ENCODE peak calls at places on chromosomes 5 and 9, in seven cellular contexts. One of them, this sample, is unnamed.

GRCh38 chr9:84230355-84231136 is 110.0 kb downstream of the SLC28A3 start:
- DNase-seq in mucosa of gallbladder: no peak
- DNase-seq in stimulated activated naive CD8-positive, alpha-beta T cell treated with anti-CD3 and anti-CD28 coated beads, Interleukin-15, Interleukin-2, amounts not matched to agents 100 U/mL and 50 U/mL, for 24 hours: no peak
- DNase-seq in SJSA1: no peak
- DNase-seq in H54: no peak
- DNase-seq in lower leg skin: no peak
- DNase-seq in activated CD8-positive, alpha-beta memory T cell treated with anti-CD3 and anti-CD28 coated beads for 1 hour: no peak
- DNase-seq in this sample: no peak

GRCh38 chr9:20505574-20505973 is 116.7 kb downstream of the MLLT3 start:
- DNase-seq in lower leg skin: no peak
- DNase-seq in H54: no peak
- DNase-seq in mucosa of gallbladder: no peak
- DNase-seq in SJSA1: no peak
- DNase-seq in activated CD8-positive, alpha-beta memory T cell treated with anti-CD3 and anti-CD28 coated beads for 1 hour: no peak
- DNase-seq in stimulated activated naive CD8-positive, alpha-beta T cell treated with anti-CD3 and anti-CD28 coated beads, Interleukin-15, Interleukin-2, amounts not matched to agents 100 U/mL and 50 U/mL, for 24 hours: no peak
- DNase-seq in this sample: no peak

GRCh38 chr5:9519537-9519936 is 26.3 kb downstream of the SEMA5A start:
- DNase-seq in H54: no peak
- DNase-seq in activated CD8-positive, alpha-beta memory T cell treated with anti-CD3 and anti-CD28 coated beads for 1 hour: no peak
- DNase-seq in stimulated activated naive CD8-positive, alpha-beta T cell treated with anti-CD3 and anti-CD28 coated beads, Interleukin-15, Interleukin-2, amounts not matched to agents 100 U/mL and 50 U/mL, for 24 hours: no peak
- DNase-seq in mucosa of gallbladder: no peak
- DNase-seq in SJSA1: no peak
- DNase-seq in lower leg skin: no peak
- DNase-seq in this sample: no peak

GRCh38 chr5:110916373-110917049 is 155.0 kb upstream of the TSLP start:
- DNase-seq in lower leg skin: no peak
- DNase-seq in mucosa of gallbladder: peak
- DNase-seq in activated CD8-positive, alpha-beta memory T cell treated with anti-CD3 and anti-CD28 coated beads for 1 hour: no peak
- DNase-seq in H54: peak
- DNase-seq in stimulated activated naive CD8-positive, alpha-beta T cell treated with anti-CD3 and anti-CD28 coated beads, Interleukin-15, Interleukin-2, amounts not matched to agents 100 U/mL and 50 U/mL, for 24 hours: no peak
- DNase-seq in SJSA1: peak
- DNase-seq in this sample: peak

GRCh38 chr5:75331095-75332090 is 5.6 kb upstream of the HMGCR start:
- DNase-seq in SJSA1: no peak
- DNase-seq in activated CD8-positive, alpha-beta memory T cell treated with anti-CD3 and anti-CD28 coated beads for 1 hour: no peak
- DNase-seq in mucosa of gallbladder: no peak
- DNase-seq in lower leg skin: no peak
- DNase-seq in stimulated activated naive CD8-positive, alpha-beta T cell treated with anti-CD3 and anti-CD28 coated beads, Interleukin-15, Interleukin-2, amounts not matched to agents 100 U/mL and 50 U/mL, for 24 hours: no peak
- DNase-seq in H54: no peak
- DNase-seq in this sample: no peak

GRCh38 chr5:80714570-80715298 is 60.0 kb upstream of the DHFR start:
- DNase-seq in activated CD8-positive, alpha-beta memory T cell treated with anti-CD3 and anti-CD28 coated beads for 1 hour: no peak
- DNase-seq in H54: no peak
- DNase-seq in SJSA1: no peak
- DNase-seq in stimulated activated naive CD8-positive, alpha-beta T cell treated with anti-CD3 and anti-CD28 coated beads, Interleukin-15, Interleukin-2, amounts not matched to agents 100 U/mL and 50 U/mL, for 24 hours: no peak
- DNase-seq in lower leg skin: no peak
- DNase-seq in mucosa of gallbladder: no peak
- DNase-seq in this sample: no peak

GRCh38 chr5:153352685-153353219 is 137.7 kb upstream of the GRIA1 start:
- DNase-seq in mucosa of gallbladder: no peak
- DNase-seq in H54: no peak
- DNase-seq in stimulated activated naive CD8-positive, alpha-beta T cell treated with anti-CD3 and anti-CD28 coated beads, Interleukin-15, Interleukin-2, amounts not matched to agents 100 U/mL and 50 U/mL, for 24 hours: peak
- DNase-seq in SJSA1: no peak
- DNase-seq in lower leg skin: no peak
- DNase-seq in activated CD8-positive, alpha-beta memory T cell treated with anti-CD3 and anti-CD28 coated beads for 1 hour: no peak
- DNase-seq in this sample: no peak

GRCh38 chr5:52770287-52770939 is 17.3 kb upstream of the ITGA1 start:
- DNase-seq in stimulated activated naive CD8-positive, alpha-beta T cell treated with anti-CD3 and anti-CD28 coated beads, Interleukin-15, Interleukin-2, amounts not matched to agents 100 U/mL and 50 U/mL, for 24 hours: no peak
- DNase-seq in mucosa of gallbladder: no peak
- DNase-seq in lower leg skin: no peak
- DNase-seq in SJSA1: no peak
- DNase-seq in H54: no peak
- DNase-seq in activated CD8-positive, alpha-beta memory T cell treated with anti-CD3 and anti-CD28 coated beads for 1 hour: no peak
- DNase-seq in this sample: no peak

GRCh38 chr5:23389543-23390215 is 117.7 kb upstream of the PRDM9 start:
- DNase-seq in stimulated activated naive CD8-positive, alpha-beta T cell treated with anti-CD3 and anti-CD28 coated beads, Interleukin-15, Interleukin-2, amounts not matched to agents 100 U/mL and 50 U/mL, for 24 hours: no peak
- DNase-seq in activated CD8-positive, alpha-beta memory T cell treated with anti-CD3 and anti-CD28 coated beads for 1 hour: no peak
- DNase-seq in H54: no peak
- DNase-seq in SJSA1: no peak
- DNase-seq in mucosa of gallbladder: peak
- DNase-seq in lower leg skin: no peak
- DNase-seq in this sample: no peak

GRCh38 chr5:30387974-30388632 is 805.4 kb upstream of the CDH6 start:
- DNase-seq in H54: no peak
- DNase-seq in mucosa of gallbladder: no peak
- DNase-seq in SJSA1: no peak
- DNase-seq in stimulated activated naive CD8-positive, alpha-beta T cell treated with anti-CD3 and anti-CD28 coated beads, Interleukin-15, Interleukin-2, amounts not matched to agents 100 U/mL and 50 U/mL, for 24 hours: no peak
- DNase-seq in activated CD8-positive, alpha-beta memory T cell treated with anti-CD3 and anti-CD28 coated beads for 1 hour: no peak
- DNase-seq in lower leg skin: no peak
- DNase-seq in this sample: no peak

GRCh38 chr5:132747693-132748440 is 641 bp downstream of the CCNI2 start:
- DNase-seq in H54: no peak
- DNase-seq in activated CD8-positive, alpha-beta memory T cell treated with anti-CD3 and anti-CD28 coated beads for 1 hour: peak
- DNase-seq in mucosa of gallbladder: no peak
- DNase-seq in lower leg skin: no peak
- DNase-seq in SJSA1: peak
- DNase-seq in stimulated activated naive CD8-positive, alpha-beta T cell treated with anti-CD3 and anti-CD28 coated beads, Interleukin-15, Interleukin-2, amounts not matched to agents 100 U/mL and 50 U/mL, for 24 hours: peak
- DNase-seq in this sample: no peak

GRCh38 chr5:151432210-151432609 is 15.2 kb upstream of the SLC36A1 start:
- DNase-seq in H54: no peak
- DNase-seq in lower leg skin: no peak
- DNase-seq in SJSA1: no peak
- DNase-seq in mucosa of gallbladder: no peak
- DNase-seq in stimulated activated naive CD8-positive, alpha-beta T cell treated with anti-CD3 and anti-CD28 coated beads, Interleukin-15, Interleukin-2, amounts not matched to agents 100 U/mL and 50 U/mL, for 24 hours: no peak
- DNase-seq in activated CD8-positive, alpha-beta memory T cell treated with anti-CD3 and anti-CD28 coated beads for 1 hour: no peak
- DNase-seq in this sample: no peak

GRCh38 chr9:133160742-133161541 is 2.8 kb downstream of the GBGT1 start:
- DNase-seq in H54: peak
- DNase-seq in stimulated activated naive CD8-positive, alpha-beta T cell treated with anti-CD3 and anti-CD28 coated beads, Interleukin-15, Interleukin-2, amounts not matched to agents 100 U/mL and 50 U/mL, for 24 hours: peak
- DNase-seq in activated CD8-positive, alpha-beta memory T cell treated with anti-CD3 and anti-CD28 coated beads for 1 hour: no peak
- DNase-seq in SJSA1: no peak
- DNase-seq in mucosa of gallbladder: peak
- DNase-seq in lower leg skin: peak
- DNase-seq in this sample: no peak

GRCh38 chr9:128245293-128246151 is 30.3 kb downstream of the GOLGA2 start:
- DNase-seq in stimulated activated naive CD8-positive, alpha-beta T cell treated with anti-CD3 and anti-CD28 coated beads, Interleukin-15, Interleukin-2, amounts not matched to agents 100 U/mL and 50 U/mL, for 24 hours: no peak
- DNase-seq in lower leg skin: peak
- DNase-seq in mucosa of gallbladder: no peak
- DNase-seq in activated CD8-positive, alpha-beta memory T cell treated with anti-CD3 and anti-CD28 coated beads for 1 hour: no peak
- DNase-seq in SJSA1: peak
- DNase-seq in H54: peak
- DNase-seq in this sample: no peak

GRCh38 chr9:136255896-136256890 is 10.6 kb upstream of the QSOX2 start:
- DNase-seq in H54: peak
- DNase-seq in activated CD8-positive, alpha-beta memory T cell treated with anti-CD3 and anti-CD28 coated beads for 1 hour: no peak
- DNase-seq in SJSA1: no peak
- DNase-seq in mucosa of gallbladder: no peak
- DNase-seq in stimulated activated naive CD8-positive, alpha-beta T cell treated with anti-CD3 and anti-CD28 coated beads, Interleukin-15, Interleukin-2, amounts not matched to agents 100 U/mL and 50 U/mL, for 24 hours: no peak
- DNase-seq in lower leg skin: no peak
- DNase-seq in this sample: no peak

GRCh38 chr5:78887384-78888118 is 97.6 kb downstream of the ARSB start:
- DNase-seq in mucosa of gallbladder: no peak
- DNase-seq in activated CD8-positive, alpha-beta memory T cell treated with anti-CD3 and anti-CD28 coated beads for 1 hour: no peak
- DNase-seq in SJSA1: no peak
- DNase-seq in lower leg skin: no peak
- DNase-seq in H54: no peak
- DNase-seq in stimulated activated naive CD8-positive, alpha-beta T cell treated with anti-CD3 and anti-CD28 coated beads, Interleukin-15, Interleukin-2, amounts not matched to agents 100 U/mL and 50 U/mL, for 24 hours: peak
- DNase-seq in this sample: no peak

GRCh38 chr5:40333459-40334241 is 346.1 kb upstream of the PTGER4 start:
- DNase-seq in H54: peak
- DNase-seq in stimulated activated naive CD8-positive, alpha-beta T cell treated with anti-CD3 and anti-CD28 coated beads, Interleukin-15, Interleukin-2, amounts not matched to agents 100 U/mL and 50 U/mL, for 24 hours: no peak
- DNase-seq in lower leg skin: no peak
- DNase-seq in SJSA1: no peak
- DNase-seq in activated CD8-positive, alpha-beta memory T cell treated with anti-CD3 and anti-CD28 coated beads for 1 hour: no peak
- DNase-seq in mucosa of gallbladder: no peak
- DNase-seq in this sample: peak

GRCh38 chr5:120139039-120139438 is 325.1 kb upstream of the PRR16 start:
- DNase-seq in activated CD8-positive, alpha-beta memory T cell treated with anti-CD3 and anti-CD28 coated beads for 1 hour: no peak
- DNase-seq in stimulated activated naive CD8-positive, alpha-beta T cell treated with anti-CD3 and anti-CD28 coated beads, Interleukin-15, Interleukin-2, amounts not matched to agents 100 U/mL and 50 U/mL, for 24 hours: no peak
- DNase-seq in lower leg skin: no peak
- DNase-seq in mucosa of gallbladder: no peak
- DNase-seq in SJSA1: no peak
- DNase-seq in H54: peak
- DNase-seq in this sample: no peak

GRCh38 chr5:73495772-73496346 is 2.4 kb upstream of the BTF3 start:
- DNase-seq in lower leg skin: no peak
- DNase-seq in mucosa of gallbladder: peak
- DNase-seq in activated CD8-positive, alpha-beta memory T cell treated with anti-CD3 and anti-CD28 coated beads for 1 hour: no peak
- DNase-seq in H54: no peak
- DNase-seq in stimulated activated naive CD8-positive, alpha-beta T cell treated with anti-CD3 and anti-CD28 coated beads, Interleukin-15, Interleukin-2, amounts not matched to agents 100 U/mL and 50 U/mL, for 24 hours: no peak
- DNase-seq in SJSA1: no peak
- DNase-seq in this sample: no peak

GRCh38 chr5:126814721-126815404 is 37.9 kb downstream of the LMNB1 start:
- DNase-seq in activated CD8-positive, alpha-beta memory T cell treated with anti-CD3 and anti-CD28 coated beads for 1 hour: no peak
- DNase-seq in lower leg skin: no peak
- DNase-seq in H54: no peak
- DNase-seq in stimulated activated naive CD8-positive, alpha-beta T cell treated with anti-CD3 and anti-CD28 coated beads, Interleukin-15, Interleukin-2, amounts not matched to agents 100 U/mL and 50 U/mL, for 24 hours: no peak
- DNase-seq in mucosa of gallbladder: no peak
- DNase-seq in SJSA1: no peak
- DNase-seq in this sample: no peak

GRCh38 chr5:98569288-98569687 is 204.2 kb upstream of the RGMB start:
- DNase-seq in mucosa of gallbladder: no peak
- DNase-seq in lower leg skin: no peak
- DNase-seq in H54: no peak
- DNase-seq in activated CD8-positive, alpha-beta memory T cell treated with anti-CD3 and anti-CD28 coated beads for 1 hour: no peak
- DNase-seq in SJSA1: no peak
- DNase-seq in stimulated activated naive CD8-positive, alpha-beta T cell treated with anti-CD3 and anti-CD28 coated beads, Interleukin-15, Interleukin-2, amounts not matched to agents 100 U/mL and 50 U/mL, for 24 hours: no peak
- DNase-seq in this sample: no peak

GRCh38 chr5:171544913-171545550 is 125.6 kb downstream of the FGF18 start:
- DNase-seq in mucosa of gallbladder: no peak
- DNase-seq in H54: no peak
- DNase-seq in SJSA1: no peak
- DNase-seq in activated CD8-positive, alpha-beta memory T cell treated with anti-CD3 and anti-CD28 coated beads for 1 hour: no peak
- DNase-seq in lower leg skin: no peak
- DNase-seq in stimulated activated naive CD8-positive, alpha-beta T cell treated with anti-CD3 and anti-CD28 coated beads, Interleukin-15, Interleukin-2, amounts not matched to agents 100 U/mL and 50 U/mL, for 24 hours: no peak
- DNase-seq in this sample: no peak

GRCh38 chr5:82405166-82405565 is 127.0 kb upstream of the RPS23 start:
- DNase-seq in SJSA1: no peak
- DNase-seq in stimulated activated naive CD8-positive, alpha-beta T cell treated with anti-CD3 and anti-CD28 coated beads, Interleukin-15, Interleukin-2, amounts not matched to agents 100 U/mL and 50 U/mL, for 24 hours: no peak
- DNase-seq in H54: no peak
- DNase-seq in lower leg skin: no peak
- DNase-seq in mucosa of gallbladder: no peak
- DNase-seq in activated CD8-positive, alpha-beta memory T cell treated with anti-CD3 and anti-CD28 coated beads for 1 hour: no peak
- DNase-seq in this sample: no peak

GRCh38 chr9:19485193-19485592 is 76.4 kb downstream of the ACER2 start:
- DNase-seq in H54: no peak
- DNase-seq in mucosa of gallbladder: no peak
- DNase-seq in stimulated activated naive CD8-positive, alpha-beta T cell treated with anti-CD3 and anti-CD28 coated beads, Interleukin-15, Interleukin-2, amounts not matched to agents 100 U/mL and 50 U/mL, for 24 hours: no peak
- DNase-seq in activated CD8-positive, alpha-beta memory T cell treated with anti-CD3 and anti-CD28 coated beads for 1 hour: no peak
- DNase-seq in SJSA1: no peak
- DNase-seq in lower leg skin: no peak
- DNase-seq in this sample: no peak

GRCh38 chr5:59917121-59917520 is 23.6 kb upstream of the PDE4D start:
- DNase-seq in SJSA1: no peak
- DNase-seq in mucosa of gallbladder: no peak
- DNase-seq in stimulated activated naive CD8-positive, alpha-beta T cell treated with anti-CD3 and anti-CD28 coated beads, Interleukin-15, Interleukin-2, amounts not matched to agents 100 U/mL and 50 U/mL, for 24 hours: no peak
- DNase-seq in H54: no peak
- DNase-seq in activated CD8-positive, alpha-beta memory T cell treated with anti-CD3 and anti-CD28 coated beads for 1 hour: no peak
- DNase-seq in lower leg skin: no peak
- DNase-seq in this sample: no peak

GRCh38 chr5:143506881-143507552 is 103.5 kb upstream of the NR3C1 start:
- DNase-seq in H54: peak
- DNase-seq in SJSA1: no peak
- DNase-seq in mucosa of gallbladder: peak
- DNase-seq in lower leg skin: no peak
- DNase-seq in activated CD8-positive, alpha-beta memory T cell treated with anti-CD3 and anti-CD28 coated beads for 1 hour: no peak
- DNase-seq in stimulated activated naive CD8-positive, alpha-beta T cell treated with anti-CD3 and anti-CD28 coated beads, Interleukin-15, Interleukin-2, amounts not matched to agents 100 U/mL and 50 U/mL, for 24 hours: no peak
- DNase-seq in this sample: peak

GRCh38 chr9:31574006-31574750 is 810.3 kb upstream of the ACO1 start:
- DNase-seq in mucosa of gallbladder: no peak
- DNase-seq in stimulated activated naive CD8-positive, alpha-beta T cell treated with anti-CD3 and anti-CD28 coated beads, Interleukin-15, Interleukin-2, amounts not matched to agents 100 U/mL and 50 U/mL, for 24 hours: no peak
- DNase-seq in H54: no peak
- DNase-seq in SJSA1: no peak
- DNase-seq in activated CD8-positive, alpha-beta memory T cell treated with anti-CD3 and anti-CD28 coated beads for 1 hour: no peak
- DNase-seq in lower leg skin: no peak
- DNase-seq in this sample: no peak

GRCh38 chr5:67996596-67996995 is 219.0 kb upstream of the PIK3R1 start:
- DNase-seq in stimulated activated naive CD8-positive, alpha-beta T cell treated with anti-CD3 and anti-CD28 coated beads, Interleukin-15, Interleukin-2, amounts not matched to agents 100 U/mL and 50 U/mL, for 24 hours: no peak
- DNase-seq in lower leg skin: no peak
- DNase-seq in mucosa of gallbladder: no peak
- DNase-seq in activated CD8-positive, alpha-beta memory T cell treated with anti-CD3 and anti-CD28 coated beads for 1 hour: no peak
- DNase-seq in H54: no peak
- DNase-seq in SJSA1: no peak
- DNase-seq in this sample: no peak

GRCh38 chr9:131330814-131331600 is 41.5 kb downstream of the PLPP7 start:
- DNase-seq in lower leg skin: no peak
- DNase-seq in stimulated activated naive CD8-positive, alpha-beta T cell treated with anti-CD3 and anti-CD28 coated beads, Interleukin-15, Interleukin-2, amounts not matched to agents 100 U/mL and 50 U/mL, for 24 hours: no peak
- DNase-seq in mucosa of gallbladder: no peak
- DNase-seq in activated CD8-positive, alpha-beta memory T cell treated with anti-CD3 and anti-CD28 coated beads for 1 hour: no peak
- DNase-seq in SJSA1: no peak
- DNase-seq in H54: no peak
- DNase-seq in this sample: no peak

GRCh38 chr5:109453251-109453650 is 43.5 kb upstream of the PJA2 start:
- DNase-seq in SJSA1: no peak
- DNase-seq in activated CD8-positive, alpha-beta memory T cell treated with anti-CD3 and anti-CD28 coated beads for 1 hour: no peak
- DNase-seq in H54: no peak
- DNase-seq in lower leg skin: no peak
- DNase-seq in stimulated activated naive CD8-positive, alpha-beta T cell treated with anti-CD3 and anti-CD28 coated beads, Interleukin-15, Interleukin-2, amounts not matched to agents 100 U/mL and 50 U/mL, for 24 hours: no peak
- DNase-seq in mucosa of gallbladder: no peak
- DNase-seq in this sample: no peak

GRCh38 chr9:2290382-2290781 is 275.2 kb downstream of the SMARCA2 start:
- DNase-seq in H54: no peak
- DNase-seq in mucosa of gallbladder: no peak
- DNase-seq in activated CD8-positive, alpha-beta memory T cell treated with anti-CD3 and anti-CD28 coated beads for 1 hour: no peak
- DNase-seq in SJSA1: no peak
- DNase-seq in lower leg skin: no peak
- DNase-seq in stimulated activated naive CD8-positive, alpha-beta T cell treated with anti-CD3 and anti-CD28 coated beads, Interleukin-15, Interleukin-2, amounts not matched to agents 100 U/mL and 50 U/mL, for 24 hours: no peak
- DNase-seq in this sample: no peak

GRCh38 chr5:107704686-107705389 is 34.1 kb upstream of the EFNA5 start:
- DNase-seq in stimulated activated naive CD8-positive, alpha-beta T cell treated with anti-CD3 and anti-CD28 coated beads, Interleukin-15, Interleukin-2, amounts not matched to agents 100 U/mL and 50 U/mL, for 24 hours: no peak
- DNase-seq in SJSA1: no peak
- DNase-seq in activated CD8-positive, alpha-beta memory T cell treated with anti-CD3 and anti-CD28 coated beads for 1 hour: no peak
- DNase-seq in lower leg skin: no peak
- DNase-seq in mucosa of gallbladder: no peak
- DNase-seq in H54: no peak
- DNase-seq in this sample: no peak

GRCh38 chr5:142697846-142698245 is 12.0 kb upstream of the FGF1 start:
- DNase-seq in lower leg skin: no peak
- DNase-seq in SJSA1: no peak
- DNase-seq in mucosa of gallbladder: peak
- DNase-seq in H54: no peak
- DNase-seq in stimulated activated naive CD8-positive, alpha-beta T cell treated with anti-CD3 and anti-CD28 coated beads, Interleukin-15, Interleukin-2, amounts not matched to agents 100 U/mL and 50 U/mL, for 24 hours: no peak
- DNase-seq in activated CD8-positive, alpha-beta memory T cell treated with anti-CD3 and anti-CD28 coated beads for 1 hour: no peak
- DNase-seq in this sample: no peak

GRCh38 chr9:17936365-17936764 is 357.5 kb downstream of the SH3GL2 start:
- DNase-seq in lower leg skin: no peak
- DNase-seq in H54: no peak
- DNase-seq in stimulated activated naive CD8-positive, alpha-beta T cell treated with anti-CD3 and anti-CD28 coated beads, Interleukin-15, Interleukin-2, amounts not matched to agents 100 U/mL and 50 U/mL, for 24 hours: no peak
- DNase-seq in SJSA1: no peak
- DNase-seq in activated CD8-positive, alpha-beta memory T cell treated with anti-CD3 and anti-CD28 coated beads for 1 hour: no peak
- DNase-seq in mucosa of gallbladder: no peak
- DNase-seq in this sample: no peak

GRCh38 chr9:136678624-136679023 is 8.6 kb downstream of the AGPAT2 start:
- DNase-seq in lower leg skin: no peak
- DNase-seq in SJSA1: no peak
- DNase-seq in stimulated activated naive CD8-positive, alpha-beta T cell treated with anti-CD3 and anti-CD28 coated beads, Interleukin-15, Interleukin-2, amounts not matched to agents 100 U/mL and 50 U/mL, for 24 hours: no peak
- DNase-seq in mucosa of gallbladder: no peak
- DNase-seq in H54: no peak
- DNase-seq in activated CD8-positive, alpha-beta memory T cell treated with anti-CD3 and anti-CD28 coated beads for 1 hour: no peak
- DNase-seq in this sample: no peak

GRCh38 chr5:175491223-175491622 is 12.9 kb downstream of the SFXN1 start:
- DNase-seq in SJSA1: no peak
- DNase-seq in stimulated activated naive CD8-positive, alpha-beta T cell treated with anti-CD3 and anti-CD28 coated beads, Interleukin-15, Interleukin-2, amounts not matched to agents 100 U/mL and 50 U/mL, for 24 hours: no peak
- DNase-seq in activated CD8-positive, alpha-beta memory T cell treated with anti-CD3 and anti-CD28 coated beads for 1 hour: no peak
- DNase-seq in lower leg skin: no peak
- DNase-seq in H54: no peak
- DNase-seq in mucosa of gallbladder: no peak
- DNase-seq in this sample: no peak

GRCh38 chr5:93599427-93600146 is 16.6 kb downstream of the NR2F1 start:
- DNase-seq in SJSA1: no peak
- DNase-seq in stimulated activated naive CD8-positive, alpha-beta T cell treated with anti-CD3 and anti-CD28 coated beads, Interleukin-15, Interleukin-2, amounts not matched to agents 100 U/mL and 50 U/mL, for 24 hours: no peak
- DNase-seq in mucosa of gallbladder: no peak
- DNase-seq in lower leg skin: no peak
- DNase-seq in activated CD8-positive, alpha-beta memory T cell treated with anti-CD3 and anti-CD28 coated beads for 1 hour: no peak
- DNase-seq in H54: no peak
- DNase-seq in this sample: no peak

GRCh38 chr9:5869315-5870019 is 21.2 kb upstream of the MLANA start:
- DNase-seq in lower leg skin: peak
- DNase-seq in H54: peak
- DNase-seq in SJSA1: no peak
- DNase-seq in mucosa of gallbladder: no peak
- DNase-seq in activated CD8-positive, alpha-beta memory T cell treated with anti-CD3 and anti-CD28 coated beads for 1 hour: no peak
- DNase-seq in stimulated activated naive CD8-positive, alpha-beta T cell treated with anti-CD3 and anti-CD28 coated beads, Interleukin-15, Interleukin-2, amounts not matched to agents 100 U/mL and 50 U/mL, for 24 hours: peak
- DNase-seq in this sample: no peak